ENCODE peak calls at places on chromosomes 1 and 21, in four cellular contexts. One of them, this sample, is unnamed.

GRCh38 chr1:230883964-230884363 is 15.6 kb upstream of the C1orf198 start:
- ATAC-seq in A549: no peak
- ATAC-seq in HepG2: no peak
- ATAC-seq in K562: no peak
- ATAC-seq in this sample: peak

GRCh38 chr21:15365751-15366392 is 301.1 kb upstream of the NRIP1 start:
- ATAC-seq in A549: no peak
- ATAC-seq in K562: no peak
- ATAC-seq in HepG2: no peak
- ATAC-seq in this sample: no peak

GRCh38 chr1:236035681-236036101 is 29.2 kb downstream of the NID1 start:
- ATAC-seq in A549: no peak
- ATAC-seq in K562: no peak
- ATAC-seq in HepG2: no peak
- ATAC-seq in this sample: peak

GRCh38 chr1:237794071-237794470 is 96.7 kb downstream of the ZP4 start:
- ATAC-seq in A549: peak
- ATAC-seq in K562: no peak
- ATAC-seq in HepG2: no peak
- ATAC-seq in this sample: no peak

GRCh38 chr1:232793944-232794343 is 11.3 kb upstream of the MAP10 start:
- ATAC-seq in K562: no peak
- ATAC-seq in A549: peak
- ATAC-seq in HepG2: no peak
- ATAC-seq in this sample: no peak

GRCh38 chr1:84133479-84133878 is 10.6 kb upstream of the PRKACB start:
- ATAC-seq in HepG2: no peak
- ATAC-seq in K562: no peak
- ATAC-seq in A549: no peak
- ATAC-seq in this sample: no peak

GRCh38 chr1:212226467-212226866 is 58.7 kb upstream of the PPP2R5A start:
- ATAC-seq in K562: no peak
- ATAC-seq in A549: no peak
- ATAC-seq in HepG2: no peak
- ATAC-seq in this sample: no peak

GRCh38 chr1:84297546-84298244 is 3.8 kb upstream of the SAMD13 start:
- ATAC-seq in A549: no peak
- ATAC-seq in K562: no peak
- ATAC-seq in HepG2: no peak
- ATAC-seq in this sample: no peak

GRCh38 chr1:92843429-92844352 is 11.9 kb downstream of the RPL5 start:
- ATAC-seq in HepG2: peak
- ATAC-seq in A549: peak
- ATAC-seq in K562: peak
- ATAC-seq in this sample: no peak

GRCh38 chr1:48611841-48612240 is 139.8 kb upstream of the SPATA6 start:
- ATAC-seq in HepG2: no peak
- ATAC-seq in A549: no peak
- ATAC-seq in K562: no peak
- ATAC-seq in this sample: no peak

GRCh38 chr1:182426442-182427430 is 23.2 kb upstream of the RGSL1 start:
- ATAC-seq in K562: no peak
- ATAC-seq in A549: no peak
- ATAC-seq in HepG2: no peak
- ATAC-seq in this sample: no peak

DNA sequence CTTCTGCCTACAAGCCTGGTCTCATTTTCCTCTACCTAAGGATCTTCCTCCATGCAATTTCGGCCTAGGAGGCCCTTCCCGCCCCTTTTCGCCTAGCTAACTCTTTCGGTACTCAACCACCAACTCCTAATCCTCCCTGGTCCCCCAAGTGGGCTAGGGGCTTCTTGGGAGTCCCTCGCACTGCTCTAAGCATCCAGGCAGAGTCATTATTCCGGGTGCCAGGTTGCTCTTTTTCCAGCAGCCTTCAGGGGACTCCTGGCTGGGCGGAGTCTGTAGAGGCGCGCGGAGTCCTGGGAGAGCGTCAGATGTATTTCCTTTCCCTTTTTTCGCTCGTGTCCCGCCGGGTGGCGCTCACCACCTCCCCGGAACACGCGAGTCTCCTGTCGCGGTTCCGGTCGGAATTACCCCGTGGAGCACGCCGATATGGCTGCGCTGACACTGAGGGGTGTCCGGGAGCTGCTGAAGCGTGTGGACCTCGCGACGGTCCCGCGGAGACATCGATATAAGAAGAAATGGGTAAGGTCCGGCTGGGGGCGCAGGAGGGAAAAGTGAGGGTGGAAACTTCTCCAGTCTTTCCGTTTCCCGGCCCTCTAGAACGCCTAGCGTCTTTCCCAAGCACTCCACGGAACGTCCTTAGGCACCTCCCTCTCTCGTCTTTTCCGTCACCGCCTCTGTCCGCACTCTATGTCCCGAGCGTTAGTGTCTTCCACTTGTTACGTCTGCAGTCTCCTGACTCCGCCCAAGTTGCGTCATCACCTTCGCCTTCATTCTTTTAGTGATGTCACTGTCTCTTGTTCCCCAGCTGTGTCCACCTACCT is at the start of gene NSUN4:
- ATAC-seq in K562: peak
- ATAC-seq in A549: peak
- ATAC-seq in HepG2: peak
- ATAC-seq in this sample: peak
- TF ChIP-seq POLR2A in K562: peak
- TF ChIP-seq POLR2A in A549: peak
- TF ChIP-seq POLR2A in HepG2: peak
- TF ChIP-seq POLR2A in this sample: peak

GRCh38 chr21:34017127-34017961 is 56.0 kb upstream of the MRPS6 start:
- ATAC-seq in K562: no peak
- ATAC-seq in HepG2: peak
- ATAC-seq in A549: no peak
- ATAC-seq in this sample: no peak
- TF ChIP-seq EP300 in K562: no peak
- TF ChIP-seq EP300 in HepG2: no peak
- TF ChIP-seq EP300 in A549: no peak
- TF ChIP-seq EP300 in this sample: no peak

GRCh38 chr1:59184506-59184905 is 112.4 kb upstream of the FGGY start:
- ATAC-seq in A549: no peak
- ATAC-seq in HepG2: no peak
- ATAC-seq in K562: no peak
- ATAC-seq in this sample: no peak

GRCh38 chr1:59183918-59184317 is 113.0 kb upstream of the FGGY start:
- ATAC-seq in K562: no peak
- ATAC-seq in HepG2: peak
- ATAC-seq in A549: no peak
- ATAC-seq in this sample: no peak

GRCh38 chr1:59186656-59187055 is 110.2 kb upstream of the FGGY start:
- ATAC-seq in HepG2: peak
- ATAC-seq in K562: no peak
- ATAC-seq in A549: no peak
- ATAC-seq in this sample: peak

GRCh38 chr1:59188413-59189213 is 108.3 kb upstream of the FGGY start:
- ATAC-seq in K562: no peak
- ATAC-seq in HepG2: no peak
- ATAC-seq in A549: no peak
- ATAC-seq in this sample: no peak

DNA sequence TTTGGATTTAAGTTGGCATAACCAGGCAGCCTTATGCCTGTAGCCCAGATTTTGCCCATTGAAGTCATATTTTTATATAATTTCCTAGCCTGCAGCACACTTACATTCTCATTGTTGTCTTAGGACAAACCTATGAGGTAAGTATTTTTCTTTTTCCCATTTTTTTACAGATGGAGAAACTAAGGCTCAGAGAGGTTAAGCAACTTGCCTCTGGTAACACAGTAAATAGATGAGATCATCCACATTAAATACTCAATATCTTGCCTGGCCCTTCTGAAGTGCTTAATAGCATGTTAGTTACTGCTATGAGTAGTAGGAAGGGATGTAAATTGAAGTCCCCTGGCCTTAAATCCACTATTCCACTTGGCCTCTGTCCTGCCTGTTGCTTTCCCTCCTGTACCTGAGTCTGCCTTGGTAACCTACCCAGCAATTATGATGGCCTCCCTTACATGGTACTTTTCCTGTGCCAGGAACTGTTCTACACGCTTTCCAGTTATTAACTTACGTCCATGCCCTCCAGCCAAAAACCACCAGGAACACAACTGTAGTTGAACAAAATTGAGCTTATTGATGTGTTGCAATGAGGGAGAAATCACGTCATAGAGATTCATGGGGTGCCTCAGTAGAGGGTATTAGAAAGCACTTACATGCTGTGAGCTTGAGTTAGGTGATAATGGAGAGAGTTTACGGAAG is 111.6 kb upstream of the FGGY start:
- ATAC-seq in K562: no peak
- ATAC-seq in HepG2: no peak
- ATAC-seq in A549: no peak
- ATAC-seq in this sample: no peak
- H3K27ac ChIP-seq in K562: no peak
- H3K27ac ChIP-seq in HepG2: no peak
- H3K27ac ChIP-seq in A549: no peak
- H3K27ac ChIP-seq in this sample: no peak

GRCh38 chr1:152047954-152048640 is 11.3 kb upstream of the S100A11 start:
- ATAC-seq in HepG2: peak
- ATAC-seq in K562: peak
- ATAC-seq in A549: peak
- ATAC-seq in this sample: peak
- TF ChIP-seq POLR2A in HepG2: peak
- TF ChIP-seq POLR2A in K562: peak
- TF ChIP-seq POLR2A in A549: peak
- TF ChIP-seq POLR2A in this sample: peak

GRCh38 chr1:229508823-229509337 is 739 bp upstream of the NUP133 start:
- ATAC-seq in A549: peak
- ATAC-seq in HepG2: peak
- ATAC-seq in K562: peak
- ATAC-seq in this sample: no peak

GRCh38 chr1:229509576-229509975 is 1.4 kb upstream of the NUP133 start:
- ATAC-seq in K562: no peak
- ATAC-seq in A549: no peak
- ATAC-seq in HepG2: peak
- ATAC-seq in this sample: no peak

GRCh38 chr1:229506633-229507032 is 1.5 kb downstream of the NUP133 start:
- ATAC-seq in A549: no peak
- ATAC-seq in K562: no peak
- ATAC-seq in HepG2: no peak
- ATAC-seq in this sample: no peak

GRCh38 chr1:229507502-229507901 is 639 bp downstream of the NUP133 start:
- ATAC-seq in A549: no peak
- ATAC-seq in HepG2: no peak
- ATAC-seq in K562: peak
- ATAC-seq in this sample: no peak

DNA sequence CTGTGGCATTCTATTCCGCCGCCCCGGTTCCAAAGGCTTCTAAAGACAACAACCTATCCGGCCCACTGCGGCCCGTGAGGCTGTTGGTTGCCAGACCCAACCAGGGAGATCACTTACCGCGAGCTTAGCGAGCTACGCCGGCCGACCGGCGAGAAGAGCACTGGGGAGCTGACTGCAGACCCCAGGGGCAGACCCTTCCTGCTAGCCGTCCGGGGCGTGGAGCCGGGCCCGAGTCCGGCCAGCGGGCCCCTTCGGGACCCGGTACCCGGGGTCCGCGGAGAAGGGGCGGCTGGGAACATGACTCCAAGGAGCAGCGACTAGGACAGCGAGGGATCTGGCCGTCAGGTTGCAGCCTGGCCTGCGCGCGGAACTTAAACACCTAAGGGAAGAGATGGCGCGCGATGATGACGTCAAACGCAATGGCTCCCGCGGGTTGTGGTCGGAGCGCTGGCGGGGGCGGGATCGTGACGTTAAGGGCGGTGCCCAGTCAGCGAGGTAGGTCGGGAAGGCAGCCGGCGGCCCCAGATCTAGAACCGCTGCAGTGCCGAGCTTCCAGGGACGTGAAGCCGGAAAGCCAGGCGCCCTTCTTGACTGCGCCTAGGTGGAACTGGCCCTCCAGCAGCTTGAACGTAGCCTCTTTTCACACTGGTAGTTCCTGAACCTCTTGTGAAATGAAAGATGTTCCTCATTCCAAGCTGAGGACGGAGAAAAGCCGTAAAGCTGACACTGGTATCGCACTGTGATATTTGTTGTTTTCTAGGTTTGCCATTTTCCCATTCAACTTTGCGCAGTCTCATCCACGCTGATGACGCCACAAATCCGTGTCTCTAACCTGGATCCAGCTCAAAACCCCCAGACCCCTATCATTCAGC is at the start of gene NUP133:
- ATAC-seq in A549: peak
- ATAC-seq in K562: peak
- ATAC-seq in HepG2: peak
- ATAC-seq in this sample: peak
- TF ChIP-seq EP300 in A549: no peak
- TF ChIP-seq EP300 in K562: no peak
- TF ChIP-seq EP300 in HepG2: peak
- TF ChIP-seq EP300 in this sample: no peak

GRCh38 chr1:21340230-21340564 is 49.9 kb upstream of the ECE1 start:
- ATAC-seq in A549: no peak
- ATAC-seq in HepG2: no peak
- ATAC-seq in K562: no peak
- ATAC-seq in this sample: no peak
- H3K27ac ChIP-seq in A549: peak
- H3K27ac ChIP-seq in HepG2: no peak
- H3K27ac ChIP-seq in K562: no peak
- H3K27ac ChIP-seq in this sample: no peak

GRCh38 chr1:36386262-36387140 is 777 bp upstream of the STK40 start:
- ATAC-seq in A549: peak
- ATAC-seq in K562: peak
- ATAC-seq in HepG2: peak
- ATAC-seq in this sample: peak
- TF ChIP-seq POLR2A in A549: peak
- TF ChIP-seq POLR2A in K562: peak
- TF ChIP-seq POLR2A in HepG2: peak
- TF ChIP-seq POLR2A in this sample: peak

DNA sequence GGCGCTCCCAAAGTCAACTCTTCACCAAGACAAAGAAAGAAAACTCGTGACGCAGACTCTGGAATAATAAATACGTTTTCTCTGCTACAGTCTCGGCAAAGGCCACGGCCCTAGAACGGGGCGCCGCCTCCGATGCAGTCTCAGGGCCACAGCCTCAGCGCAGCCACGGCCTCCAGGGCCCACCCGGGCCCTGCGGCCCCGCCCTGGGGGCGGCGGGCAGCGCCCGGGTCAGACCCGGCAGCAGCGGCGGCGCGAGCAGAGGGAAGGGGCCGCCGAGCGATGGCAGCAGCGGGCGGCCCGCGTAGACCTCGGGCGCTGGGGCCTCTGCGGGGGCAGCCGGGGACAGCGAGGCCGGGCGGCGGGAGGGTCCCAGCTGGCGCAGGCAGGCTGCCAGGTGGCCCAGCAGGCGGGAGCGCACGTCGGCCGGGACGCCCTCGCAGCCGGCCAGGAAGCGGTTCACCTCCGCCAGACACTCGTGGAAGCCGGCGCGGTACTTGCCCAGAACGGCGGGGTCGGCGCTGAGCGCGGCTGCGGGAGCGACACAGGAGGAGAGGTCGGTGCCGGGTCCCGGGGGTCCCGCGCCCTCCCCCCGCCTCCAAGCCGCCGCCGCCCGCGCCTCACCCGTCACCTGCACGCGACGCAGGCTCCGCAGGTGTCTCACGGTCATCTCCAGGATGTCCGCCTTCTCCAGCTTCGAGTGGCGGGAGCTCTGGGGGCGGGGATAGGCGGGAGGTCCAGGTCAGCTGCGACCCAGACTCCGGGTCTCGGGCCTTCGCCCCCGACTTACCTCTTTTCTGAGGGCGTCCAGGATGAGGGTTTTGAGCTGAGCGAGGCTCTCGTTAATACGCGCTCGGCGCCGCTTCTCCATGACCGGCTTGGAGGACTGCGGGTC is 746 bp downstream of the HES4 start:
- ATAC-seq in K562: peak
- ATAC-seq in A549: no peak
- ATAC-seq in HepG2: peak
- ATAC-seq in this sample: no peak
- TF ChIP-seq EP300 in K562: no peak
- TF ChIP-seq EP300 in A549: no peak
- TF ChIP-seq EP300 in HepG2: no peak
- TF ChIP-seq EP300 in this sample: no peak

This sample was measured in gastroesophageal sphincter.